ENCODE peak calls at places on chromosomes 5 and 9, in nine cellular contexts. D, F, S, Y, A, Z, C, T and M are unnamed samples.
A peak's percentile ranks its signal among the peaks of the same experiment; 100 is the strongest.

GRCh38 chr9:131281119-131281965 is 5.0 kb upstream of the FAM78A start:
- DNase-seq in C (no peak), S (no peak), T (no peak), D (no peak), F (no peak), A (no peak), Y (no peak), Z (no peak), M (no peak)

GRCh38 chr5:58493136-58493535 is 1.9 kb downstream of the GAPT start:
- DNase-seq in D (no peak), Y (no peak), A (no peak), F (no peak), S (no peak), C (no peak), T (no peak), Z (peak; percentile 37), M (no peak)

GRCh38 chr9:75866273-75866871 is 24.1 kb upstream of the PCSK5 start:
- DNase-seq in Z (peak; percentile 31), D (peak; percentile 67), Y (no peak), S (peak; percentile 55), F (no peak), C (no peak), A (peak; percentile 37), T (no peak), M (no peak)

GRCh38 chr5:149863830-149864229 is 80.8 kb downstream of the PDE6A start:
- DNase-seq in T (no peak), D (no peak), C (no peak), F (no peak), Z (no peak), A (no peak), Y (no peak), S (no peak), M (no peak)

GRCh38 chr9:78288214-78288892 is 8.6 kb upstream of the PSAT1 start:
- DNase-seq in T (no peak), F (no peak), D (no peak), A (no peak), Z (no peak), C (no peak), S (no peak), Y (no peak), M (no peak)

GRCh38 chr9:123925820-123926219 is 4.1 kb downstream of the DENND1A start:
- DNase-seq in C (no peak), A (peak; percentile 33), T (no peak), Y (no peak), S (peak; percentile 27), F (no peak), Z (peak; percentile 74), D (no peak), M (no peak)

GRCh38 chr5:144468542-144468941 is 297.9 kb downstream of the KCTD16 start:
- DNase-seq in Y (no peak), F (no peak), Z (no peak), C (peak; percentile 12), S (no peak), A (no peak), T (no peak), D (peak; percentile 9), M (no peak)

GRCh38 chr9:21542780-21543179 is 60.7 kb upstream of the IFNE start:
- DNase-seq in T (no peak), D (no peak), Y (no peak), Z (no peak), C (no peak), A (peak; percentile 37), F (no peak), S (no peak), M (no peak)

GRCh38 chr5:140962190-140962589 is 4.1 kb upstream of the PCDHAC2 start:
- DNase-seq in Y (no peak), T (no peak), A (no peak), Z (no peak), F (no peak), S (no peak), C (no peak), D (no peak), M (no peak)

GRCh38 chr5:1783214-1783551 is 16.5 kb downstream of the MRPL36 start:
- DNase-seq in F (no peak), A (no peak), Y (no peak), T (no peak), Z (no peak), S (peak; percentile 43), D (peak; percentile 79), C (no peak), M (no peak)

GRCh38 chr5:76819851-76820280 is 1.0 kb downstream of the F2RL1 start:
- DNase-seq in T (no peak), A (no peak), Z (no peak), S (peak; percentile 26), C (no peak), Y (peak; percentile 57), F (no peak), D (no peak), M (no peak)

GRCh38 chr5:142977363-142978051 is 207.3 kb downstream of the ARHGAP26 start:
- DNase-seq in Z (peak; percentile 97), Y (no peak), T (no peak), D (no peak), C (peak; percentile 85), S (no peak), A (peak; percentile 92), F (no peak), M (no peak)

GRCh38 chr9:37104183-37104889 is 16.0 kb upstream of the ZCCHC7 start:
- DNase-seq in F (no peak), A (peak; percentile 46), Z (peak; percentile 21), T (no peak), D (no peak), C (peak; percentile 61), Y (no peak), S (no peak), M (no peak)

GRCh38 chr5:92715946-92716345 is 865.1 kb downstream of the NR2F1-AS1 start:
- DNase-seq in T (no peak), C (no peak), Z (no peak), D (no peak), Y (no peak), S (no peak), A (no peak), F (no peak), M (no peak)

GRCh38 chr5:52964138-52964537 is 25.0 kb upstream of the ITGA2 start:
- DNase-seq in A (no peak), S (no peak), Z (no peak), Y (no peak), F (no peak), C (no peak), D (no peak), T (no peak), M (no peak)

GRCh38 chr5:98296426-98296825 is 477.0 kb upstream of the RGMB start:
- DNase-seq in T (no peak), S (no peak), A (no peak), Y (no peak), F (no peak), C (no peak), Z (no peak), D (no peak), M (no peak)

GRCh38 chr9:93378276-93378675 is 73.2 kb upstream of the FAM120A start:
- DNase-seq in Z (no peak), S (no peak), C (no peak), F (no peak), A (no peak), Y (no peak), T (no peak), D (no peak), M (no peak)

GRCh38 chr9:136127313-136127712 is 8.6 kb upstream of the TMEM250 start:
- DNase-seq in T (no peak), Z (no peak), F (no peak), A (no peak), C (no peak), Y (no peak), S (no peak), D (no peak), M (no peak)

GRCh38 chr5:150272531-150272930 is 17.0 kb downstream of the CAMK2A start:
- DNase-seq in C (no peak), Y (no peak), D (peak; percentile 74), S (no peak), A (peak; percentile 32), F (no peak), Z (peak; percentile 5), T (no peak), M (no peak)

GRCh38 chr9:128497824-128498610 is 6.5 kb upstream of the GLE1 start:
- DNase-seq in C (no peak), Y (no peak), T (no peak), F (no peak), D (no peak), S (no peak), Z (no peak), A (no peak), M (no peak)

GRCh38 chr9:130128251-130128650 is 44.0 kb upstream of the NCS1 start:
- DNase-seq in D (no peak), A (peak; percentile 70), Z (peak; percentile 65), T (no peak), S (no peak), F (no peak), C (no peak), Y (peak; percentile 43), M (no peak)

GRCh38 chr5:90873033-90873517 is 314.5 kb downstream of the ADGRV1 start:
- DNase-seq in Z (no peak), Y (no peak), A (no peak), T (no peak), S (no peak), D (no peak), C (no peak), F (no peak), M (no peak)

GRCh38 chr9:27154923-27155322 is 45.9 kb downstream of the TEK start:
- DNase-seq in T (no peak), A (peak; percentile 46), Y (no peak), D (peak; percentile 60), Z (no peak), S (peak; percentile 6), F (no peak), C (peak; percentile 50), M (no peak)

GRCh38 chr5:159463590-159464321 is 133.5 kb upstream of the IL12B start:
- DNase-seq in Y (no peak), F (no peak), A (peak; percentile 62), S (no peak), D (no peak), C (no peak), Z (no peak), T (no peak), M (no peak)